ENCODE peak calls at places on chromosome 10, in five cellular contexts. One of them, this sample, is unnamed.

GRCh38 chr10:73634397-73634796 is 6.9 kb downstream of the MYOZ1 start:
- DNase-seq in kidney tubule cell: no peak
- DNase-seq in left colon: no peak
- DNase-seq in cerebellar cortex: no peak
- DNase-seq in mesenteric fat pad: no peak
- DNase-seq in this sample: no peak

GRCh38 chr10:96846395-96846794 is 14.3 kb downstream of the LCOR start:
- DNase-seq in left colon: no peak
- DNase-seq in cerebellar cortex: no peak
- DNase-seq in kidney tubule cell: no peak
- DNase-seq in mesenteric fat pad: no peak
- DNase-seq in this sample: no peak

GRCh38 chr10:53894145-53894544 is 906.9 kb downstream of the PCDH15 start:
- DNase-seq in kidney tubule cell: no peak
- DNase-seq in left colon: no peak
- DNase-seq in mesenteric fat pad: no peak
- DNase-seq in cerebellar cortex: no peak
- DNase-seq in this sample: no peak

GRCh38 chr10:28949005-28950004 is 272.0 kb downstream of the BAMBI start:
- DNase-seq in kidney tubule cell: peak
- DNase-seq in left colon: no peak
- DNase-seq in mesenteric fat pad: no peak
- DNase-seq in cerebellar cortex: no peak
- DNase-seq in this sample: no peak

GRCh38 chr10:22805304-22805703 is 90.9 kb upstream of the PIP4K2A start:
- DNase-seq in cerebellar cortex: no peak
- DNase-seq in kidney tubule cell: peak
- DNase-seq in mesenteric fat pad: no peak
- DNase-seq in left colon: peak
- DNase-seq in this sample: no peak

GRCh38 chr10:60096761-60097513 is 190.6 kb upstream of the CCDC6 start:
- DNase-seq in kidney tubule cell: peak
- DNase-seq in left colon: no peak
- DNase-seq in cerebellar cortex: no peak
- DNase-seq in mesenteric fat pad: no peak
- DNase-seq in this sample: no peak

GRCh38 chr10:10855178-10855577 is 162.5 kb upstream of the CELF2 start:
- DNase-seq in left colon: no peak
- DNase-seq in mesenteric fat pad: no peak
- DNase-seq in kidney tubule cell: no peak
- DNase-seq in cerebellar cortex: peak
- DNase-seq in this sample: no peak

GRCh38 chr10:128978211-128978610 is 488.8 kb upstream of the MGMT start:
- DNase-seq in cerebellar cortex: no peak
- DNase-seq in mesenteric fat pad: no peak
- DNase-seq in left colon: no peak
- DNase-seq in kidney tubule cell: no peak
- DNase-seq in this sample: no peak

GRCh38 chr10:120824864-120825263 is 26.3 kb upstream of the WDR11 start:
- DNase-seq in cerebellar cortex: peak
- DNase-seq in mesenteric fat pad: no peak
- DNase-seq in kidney tubule cell: peak
- DNase-seq in left colon: peak
- DNase-seq in this sample: no peak

GRCh38 chr10:63264852-63265617 is 131.9 kb downstream of the NRBF2 start:
- DNase-seq in mesenteric fat pad: no peak
- DNase-seq in kidney tubule cell: peak
- DNase-seq in cerebellar cortex: peak
- DNase-seq in left colon: peak
- DNase-seq in this sample: peak

GRCh38 chr10:83959330-83959729 is 180.0 kb upstream of the GHITM start:
- DNase-seq in left colon: no peak
- DNase-seq in kidney tubule cell: no peak
- DNase-seq in cerebellar cortex: no peak
- DNase-seq in mesenteric fat pad: no peak
- DNase-seq in this sample: no peak

GRCh38 chr10:30984563-30985328 is 46.9 kb downstream of the ZNF438 start:
- DNase-seq in mesenteric fat pad: no peak
- DNase-seq in kidney tubule cell: no peak
- DNase-seq in cerebellar cortex: no peak
- DNase-seq in left colon: no peak
- DNase-seq in this sample: no peak